ENCODE peak calls at places on chromosomes 4 and X, in four cellular contexts. X, Q, C and K are unnamed samples.

GRCh38 chr4:95898226-95898625 is 58.3 kb downstream of the PDHA2 start:
- DNase-seq in X (no peak), C (no peak), Q (no peak), K (no peak)

GRCh38 chr4:55407119-55407518 is 11.4 kb downstream of the TMEM165 start:
- DNase-seq in C (no peak), Q (no peak), X (no peak), K (no peak)

GRCh38 chr4:3524349-3524748 is 7.9 kb downstream of the LRPAP1 start:
- DNase-seq in Q (no peak), C (no peak), X (no peak), K (no peak)

GRCh38 chr4:128394778-128395177 is 107.2 kb upstream of the PGRMC2 start:
- DNase-seq in Q (no peak), C (no peak), X (no peak), K (no peak)

GRCh38 chr4:43425206-43425605 is 532.7 kb downstream of the GRXCR1 start:
- DNase-seq in Q (no peak), X (no peak), C (no peak), K (no peak)

GRCh38 chrX:8868070-8868795 is 67.0 kb upstream of the FAM9A start:
- DNase-seq in Q (no peak), C (no peak), X (no peak), K (no peak)

GRCh38 chr4:112029642-112030235 is 115.5 kb upstream of the FAM241A start:
- DNase-seq in C (no peak), Q (no peak), X (no peak), K (no peak)

GRCh38 chrX:130789793-130790192 is 113.2 kb downstream of the ENOX2 start:
- DNase-seq in Q (no peak), C (no peak), X (no peak), K (no peak)

GRCh38 chrX:153226344-153227190 is 47.5 kb downstream of the MAGEA1 start:
- DNase-seq in Q (no peak), X (no peak), C (peak; percentile 93), K (no peak)

GRCh38 chr4:7200801-7201200 is 8.5 kb downstream of the SORCS2 start:
- DNase-seq in C (no peak), Q (no peak), X (no peak), K (no peak)

GRCh38 chrX:49059209-49060191 is 701 bp downstream of the CCDC120 start:
- DNase-seq in C (no peak), X (no peak), Q (no peak), K (no peak)

GRCh38 chr4:161097821-161098220 is 1066.0 kb downstream of the FSTL5 start:
- DNase-seq in C (no peak), X (no peak), Q (no peak), K (no peak)

GRCh38 chr4:48203819-48204218 is 65.8 kb downstream of the TEC start:
- DNase-seq in C (peak; percentile 84), Q (no peak), X (no peak), K (no peak)

GRCh38 chr4:156475322-156475721 is 496.3 kb downstream of the PDGFC start:
- DNase-seq in Q (no peak), X (no peak), C (no peak), K (no peak)

GRCh38 chrX:153783378-153784013 is 2.7 kb downstream of the SRPK3 start:
- DNase-seq in X (no peak), C (no peak), Q (no peak), K (no peak)

GRCh38 chr4:39698424-39699009 is 581 bp downstream of the UBE2K start:
- DNase-seq in C (peak; percentile 65), X (no peak), Q (no peak), K (no peak)

GRCh38 chr4:104138154-104138553 is 356.5 kb downstream of the CXXC4 start:
- DNase-seq in X (no peak), Q (no peak), C (no peak), K (no peak)

GRCh38 chr4:72136429-72136828 is 104.6 kb downstream of the NPFFR2 start:
- DNase-seq in X (no peak), C (no peak), Q (no peak), K (no peak)

GRCh38 chr4:6169239-6169638 is 31.1 kb downstream of the JAKMIP1 start:
- DNase-seq in C (no peak), X (no peak), Q (no peak), K (no peak)

GRCh38 chr4:41541697-41542096 is 3.7 kb downstream of the LIMCH1 start:
- DNase-seq in Q (no peak), X (no peak), C (no peak), K (no peak)

GRCh38 chr4:6280365-6280996 is 10.8 kb downstream of the WFS1 start:
- DNase-seq in X (no peak), C (no peak), Q (no peak), K (no peak)

GRCh38 chr4:11615601-11616000 is 186.9 kb upstream of the HS3ST1 start:
- DNase-seq in X (no peak), Q (no peak), C (no peak), K (no peak)

GRCh38 chrX:73913580-73913979 is 350.6 kb downstream of the CHIC1 start:
- DNase-seq in X (no peak), C (no peak), Q (no peak), K (no peak)

GRCh38 chr4:159443975-159444374 is 341.1 kb downstream of the RAPGEF2 start:
- DNase-seq in C (no peak), X (no peak), Q (no peak), K (no peak)

GRCh38 chr4:151674804-151675290 is 86.0 kb downstream of the GATB start:
- DNase-seq in Q (no peak), X (no peak), C (no peak), K (no peak)

GRCh38 chrX:48025561-48025960 is 18.8 kb downstream of the SPACA5 start:
- DNase-seq in Q (peak; percentile 28), X (no peak), C (peak; percentile 48), K (no peak)

GRCh38 chr4:86032476-86033022 is 327.3 kb downstream of the MAPK10 start:
- DNase-seq in C (no peak), Q (no peak), X (no peak), K (peak; percentile 42)

GRCh38 chr4:2357821-2358745 is 60.4 kb downstream of the ZFYVE28 start:
- DNase-seq in Q (no peak), X (no peak), C (no peak), K (no peak)

GRCh38 chr4:100894339-100894870 is 376.6 kb upstream of the EMCN start:
- DNase-seq in Q (no peak), C (no peak), X (no peak), K (no peak)

GRCh38 chrX:133402042-133402453 is 13.2 kb downstream of the GPC4 start:
- DNase-seq in C (no peak), X (no peak), Q (no peak), K (no peak)

GRCh38 chr4:16082038-16082423 is 1.8 kb downstream of the PROM1 start:
- DNase-seq in Q (no peak), X (no peak), C (no peak), K (no peak)

GRCh38 chr4:16079046-16079445 is 4.8 kb downstream of the PROM1 start:
- DNase-seq in X (no peak), C (no peak), Q (peak; percentile 19), K (no peak)

GRCh38 chr4:16082424-16083216 is 1.2 kb downstream of the PROM1 start:
- DNase-seq in C (no peak), Q (no peak), X (no peak), K (peak; percentile 23)

GRCh38 chr4:16085822-16086221 is 2.0 kb upstream of the PROM1 start:
- DNase-seq in C (no peak), X (no peak), Q (no peak), K (no peak)

DNA sequence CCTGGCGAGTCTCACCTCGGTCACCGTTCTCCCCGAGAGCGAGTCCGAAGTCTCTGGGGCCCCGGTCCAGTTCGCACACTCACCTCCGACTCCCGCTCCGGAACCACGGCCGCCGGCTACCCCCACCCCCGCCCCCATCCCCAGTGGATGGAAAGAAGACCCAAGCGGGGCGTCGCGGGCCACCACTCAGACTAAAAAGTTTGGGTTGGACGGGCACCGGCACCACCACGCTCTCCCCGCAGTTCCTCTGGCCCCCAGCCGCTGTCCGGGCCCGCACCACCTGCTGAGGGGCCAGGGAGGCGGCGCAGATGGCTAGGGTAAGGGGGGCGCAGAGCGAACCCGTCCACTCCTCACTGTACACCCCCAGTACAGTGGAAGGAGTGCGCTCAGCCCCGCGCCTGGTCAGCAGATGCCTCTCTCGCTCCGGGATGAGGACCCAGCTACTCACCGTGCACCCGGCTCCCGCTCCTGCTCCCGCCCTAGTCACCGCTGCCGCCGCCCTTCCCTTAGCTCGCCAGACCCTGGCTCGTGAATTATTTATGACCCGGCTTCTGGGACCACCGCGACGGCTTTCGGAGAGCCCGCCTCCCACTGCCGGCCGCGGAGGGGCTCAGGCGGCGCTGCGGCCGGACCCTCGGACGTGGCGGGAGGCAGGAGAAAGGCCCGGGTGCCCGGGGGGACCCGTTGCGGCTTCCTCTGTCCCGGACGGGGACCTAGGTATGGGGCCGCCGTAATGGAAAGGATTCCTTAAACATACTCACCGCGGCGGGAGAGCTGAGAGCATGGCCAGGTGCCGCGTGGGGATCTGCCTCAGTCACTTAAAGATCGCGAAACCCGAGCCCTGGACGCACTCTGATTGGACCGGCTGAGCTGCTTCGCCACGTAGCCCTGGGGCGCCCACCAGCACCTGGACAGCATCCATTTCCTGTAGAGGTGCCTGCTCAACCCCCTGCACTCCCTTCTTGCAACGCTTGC is at the start of gene PROM1:
- DNase-seq in Q (no peak), X (no peak), C (no peak), K (no peak)
- TF ChIP-seq SPI1 in Q (no peak), X (no peak), C (no peak), K (no peak)

DNA sequence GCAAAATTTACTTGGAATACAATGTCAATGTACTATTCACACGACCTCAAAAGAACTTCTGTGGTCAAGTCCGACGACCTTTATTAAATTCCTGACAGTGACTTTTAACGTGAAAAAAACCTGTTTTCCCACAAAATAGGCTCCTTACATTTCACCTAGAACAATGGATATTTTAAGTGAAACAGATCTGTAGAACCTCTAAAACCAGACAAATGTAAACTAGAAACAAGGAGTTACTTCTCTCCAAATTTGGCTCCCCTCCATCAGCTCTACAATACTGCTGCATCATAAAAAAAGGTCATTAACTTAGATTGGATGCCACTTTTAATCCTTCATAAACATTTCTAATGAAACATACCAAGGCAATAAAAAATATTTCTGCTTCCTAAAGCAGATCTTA is 1.2 kb downstream of the NEK1 start:
- DNase-seq in C (no peak), Q (no peak), X (no peak), K (no peak)
- TF ChIP-seq SPI1 in C (no peak), Q (no peak), X (no peak), K (no peak)

DNA sequence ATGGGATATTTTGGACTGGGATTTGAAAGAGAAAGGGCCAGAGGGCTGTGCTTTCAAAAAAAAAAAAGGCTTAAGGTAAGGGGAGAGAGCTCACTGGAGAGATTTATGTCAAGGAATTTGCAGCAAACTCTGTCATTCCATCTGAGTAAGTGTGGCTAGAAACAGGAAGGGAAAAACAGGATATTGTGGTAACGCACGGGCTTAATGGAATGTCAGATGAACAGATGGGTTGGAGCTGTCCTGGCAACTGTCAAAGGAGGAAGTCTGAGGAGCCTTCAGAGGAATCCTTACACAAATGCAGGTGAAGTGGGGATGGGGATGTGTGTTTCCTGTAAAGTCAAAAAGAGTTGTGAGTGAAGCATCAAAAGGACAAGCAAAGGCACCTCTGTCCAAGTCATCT is 15.1 kb upstream of the NKX3-2 start:
- DNase-seq in Q (no peak), C (no peak), X (no peak), K (no peak)
- TF ChIP-seq SPI1 in Q (no peak), C (peak; percentile 23), X (no peak), K (peak; percentile 40)

GRCh38 chrX:39692796-39693195 is 405.0 kb downstream of the BCOR start:
- DNase-seq in Q (no peak), C (no peak), X (no peak), K (no peak)

GRCh38 chrX:39690541-39691415 is 407.0 kb downstream of the BCOR start:
- DNase-seq in Q (no peak), X (no peak), C (no peak), K (no peak)

GRCh38 chrX:39691724-39692123 is 406.0 kb downstream of the BCOR start:
- DNase-seq in X (no peak), C (no peak), Q (no peak), K (no peak)

GRCh38 chrX:39689374-39690104 is 408.2 kb downstream of the BCOR start:
- DNase-seq in Q (no peak), X (no peak), C (no peak), K (no peak)

GRCh38 chrX:39693298-39693697 is 404.5 kb downstream of the BCOR start:
- DNase-seq in X (no peak), Q (no peak), C (peak; percentile 82), K (no peak)
- TF ChIP-seq SPI1 in X (no peak), Q (no peak), C (no peak), K (no peak)